ENCODE peak calls at places on chromosome 9, in seven cellular contexts. Q, F, J, N, H, Y and S are unnamed samples.

GRCh38 chr9:93184439-93185221 is 691 bp downstream of the WNK2 start:
- DNase-seq in Q (no peak), F (no peak), J (peak), N (peak), H (no peak), Y (no peak), S (no peak)

GRCh38 chr9:84772511-84772910 is 103.0 kb downstream of the NTRK2 start:
- DNase-seq in Q (no peak), F (no peak), J (no peak), N (no peak), H (no peak), Y (no peak), S (no peak)

GRCh38 chr9:106716820-106717219 is 146.1 kb upstream of the ZNF462 start:
- DNase-seq in Q (peak), F (peak), J (no peak), N (no peak), H (no peak), Y (no peak), S (peak)

GRCh38 chr9:2645569-2645968 is 24.0 kb downstream of the VLDLR start:
- DNase-seq in Q (no peak), F (no peak), J (no peak), N (no peak), H (no peak), Y (no peak), S (no peak)

GRCh38 chr9:22508790-22509189 is 62.2 kb downstream of the DMRTA1 start:
- DNase-seq in Q (no peak), F (no peak), J (no peak), N (no peak), H (no peak), Y (no peak), S (no peak)

GRCh38 chr9:106862946-106863740 is at the start of gene ZNF462:
- DNase-seq in Q (peak), F (peak), J (peak), N (peak), H (peak), Y (no peak), S (peak)

GRCh38 chr9:84669293-84670105 is at the start of gene NTRK2:
- DNase-seq in Q (peak), F (no peak), J (no peak), N (peak), H (peak), Y (no peak), S (no peak)

GRCh38 chr9:22405869-22406659 is 40.6 kb upstream of the DMRTA1 start:
- DNase-seq in Q (no peak), F (no peak), J (no peak), N (no peak), H (no peak), Y (no peak), S (no peak)

GRCh38 chr9:36336511-36336910 is 63.6 kb downstream of the RNF38 start:
- DNase-seq in Q (peak), F (no peak), J (no peak), N (no peak), H (no peak), Y (no peak), S (no peak)

GRCh38 chr9:71725590-71726338 is 42.5 kb downstream of the CEMIP2 start:
- DNase-seq in Q (no peak), F (peak), J (peak), N (peak), H (peak), Y (no peak), S (no peak)

GRCh38 chr9:38435526-38435925 is 11.3 kb upstream of the IGFBPL1 start:
- DNase-seq in Q (no peak), F (peak), J (peak), N (no peak), H (no peak), Y (no peak), S (no peak)

GRCh38 chr9:136587145-136587943 is 41.5 kb upstream of the NOTCH1 start:
- DNase-seq in Q (peak), F (no peak), J (no peak), N (no peak), H (no peak), Y (no peak), S (no peak)

GRCh38 chr9:84953797-84954695 is 284.5 kb downstream of the NTRK2 start:
- DNase-seq in Q (peak), F (peak), J (peak), N (peak), H (no peak), Y (peak), S (peak)

GRCh38 chr9:122168356-122168755 is 8.6 kb downstream of the MORN5 start:
- DNase-seq in Q (no peak), F (no peak), J (no peak), N (no peak), H (peak), Y (no peak), S (no peak)